ENCODE peak calls at places on chromosomes 6 and 20, in seven cellular contexts. M is PC-9; J is BJ; I is activated gamma-delta T cell treated with anti-CD3 and anti-CD28 coated beads, Interleukin-2, amount 50 U/mL, for 16 hours; F is iris pigment epithelial cell; O is ELF-1; X is endothelial cell. C is an unnamed sample.

GRCh38 chr6:111992851-111993250 is 61.1 kb upstream of the CCN6 start:
- DNase-seq in M (no peak), J (no peak), I (no peak), F (peak), O (no peak), X (no peak), C (no peak)

GRCh38 chr20:5658897-5659296 is 91.3 kb upstream of the SHLD1 start:
- DNase-seq in M (no peak), J (peak), I (peak), F (peak), O (no peak), X (no peak), C (peak)

GRCh38 chr6:132320007-132320406 is 81.3 kb downstream of the MOXD1 start:
- DNase-seq in M (no peak), J (peak), I (no peak), F (peak), O (no peak), X (no peak), C (no peak)

GRCh38 chr6:114543696-114544095 is 200.9 kb upstream of the HS3ST5 start:
- DNase-seq in M (no peak), J (no peak), I (no peak), F (no peak), O (no peak), X (no peak), C (no peak)

GRCh38 chr20:22999756-23000155 is 35.4 kb upstream of the SSTR4 start:
- DNase-seq in M (no peak), J (no peak), I (no peak), F (peak), O (no peak), X (no peak), C (no peak)

GRCh38 chr20:62069741-62070216 is 4.1 kb upstream of the TAF4 start:
- DNase-seq in M (no peak), J (peak), I (no peak), F (peak), O (no peak), X (no peak), C (no peak)

GRCh38 chr6:169782966-169783760 is 31.7 kb downstream of the ERMARD start:
- DNase-seq in M (no peak), J (no peak), I (no peak), F (no peak), O (no peak), X (no peak), C (no peak)

GRCh38 chr20:5918856-5919633 is 31.3 kb downstream of the TRMT6 start:
- DNase-seq in M (no peak), J (no peak), I (no peak), F (peak), O (peak), X (no peak), C (no peak)

GRCh38 chr6:155654474-155654873 is 198.8 kb upstream of the NOX3 start:
- DNase-seq in M (no peak), J (no peak), I (no peak), F (no peak), O (no peak), X (no peak), C (no peak)

GRCh38 chr6:124607119-124607627 is 355.1 kb upstream of the RNF217 start:
- DNase-seq in M (no peak), J (no peak), I (no peak), F (no peak), O (no peak), X (no peak), C (no peak)